ENCODE peak calls at places on chromosomes 4 and X, in ten cellular contexts. One of them, this sample, is unnamed.

GRCh38 chr4:100493756-100494155 is 24.1 kb downstream of the EMCN start:
- DNase-seq in skeletal muscle cell: no peak
- DNase-seq in CD8-positive, alpha-beta T cell: no peak
- DNase-seq in heart right ventricle: no peak
- DNase-seq in MM.1S: no peak
- DNase-seq in DND-41: no peak
- DNase-seq in fibroblast of pulmonary artery: no peak
- DNase-seq in Panc1: no peak
- DNase-seq in astrocyte: peak
- DNase-seq in colonic mucosa: no peak
- DNase-seq in this sample: no peak

GRCh38 chrX:46994096-46994495 is 81.9 kb downstream of the JADE3 start:
- DNase-seq in skeletal muscle cell: no peak
- DNase-seq in CD8-positive, alpha-beta T cell: no peak
- DNase-seq in heart right ventricle: no peak
- DNase-seq in MM.1S: no peak
- DNase-seq in DND-41: no peak
- DNase-seq in fibroblast of pulmonary artery: peak
- DNase-seq in Panc1: no peak
- DNase-seq in astrocyte: no peak
- DNase-seq in colonic mucosa: no peak
- DNase-seq in this sample: no peak

GRCh38 chrX:120755066-120755846 is 120.4 kb downstream of the CT47B1 start:
- DNase-seq in skeletal muscle cell: no peak
- DNase-seq in CD8-positive, alpha-beta T cell: no peak
- DNase-seq in heart right ventricle: no peak
- DNase-seq in MM.1S: peak
- DNase-seq in DND-41: no peak
- DNase-seq in fibroblast of pulmonary artery: no peak
- DNase-seq in Panc1: no peak
- DNase-seq in astrocyte: no peak
- DNase-seq in colonic mucosa: peak
- DNase-seq in this sample: no peak

GRCh38 chr4:73922766-73923630 is 53.8 kb downstream of the CXCL1 start:
- DNase-seq in skeletal muscle cell: no peak
- DNase-seq in CD8-positive, alpha-beta T cell: no peak
- DNase-seq in heart right ventricle: no peak
- DNase-seq in MM.1S: peak
- DNase-seq in DND-41: no peak
- DNase-seq in fibroblast of pulmonary artery: peak
- DNase-seq in Panc1: no peak
- DNase-seq in astrocyte: peak
- DNase-seq in colonic mucosa: no peak
- DNase-seq in this sample: no peak

GRCh38 chr4:83219344-83219990 is 65.1 kb downstream of the COQ2 start:
- DNase-seq in skeletal muscle cell: no peak
- DNase-seq in CD8-positive, alpha-beta T cell: no peak
- DNase-seq in heart right ventricle: no peak
- DNase-seq in MM.1S: peak
- DNase-seq in DND-41: no peak
- DNase-seq in fibroblast of pulmonary artery: no peak
- DNase-seq in Panc1: no peak
- DNase-seq in astrocyte: peak
- DNase-seq in colonic mucosa: no peak
- DNase-seq in this sample: no peak

GRCh38 chr4:186554485-186554884 is 882 bp downstream of the MTNR1A start:
- DNase-seq in skeletal muscle cell: no peak
- DNase-seq in CD8-positive, alpha-beta T cell: no peak
- DNase-seq in heart right ventricle: no peak
- DNase-seq in MM.1S: no peak
- DNase-seq in DND-41: no peak
- DNase-seq in fibroblast of pulmonary artery: peak
- DNase-seq in Panc1: no peak
- DNase-seq in astrocyte: peak
- DNase-seq in colonic mucosa: peak
- DNase-seq in this sample: no peak

GRCh38 chr4:100208964-100209363 is 18.7 kb upstream of the DDIT4L start:
- DNase-seq in skeletal muscle cell: no peak
- DNase-seq in CD8-positive, alpha-beta T cell: no peak
- DNase-seq in heart right ventricle: no peak
- DNase-seq in MM.1S: peak
- DNase-seq in DND-41: peak
- DNase-seq in fibroblast of pulmonary artery: no peak
- DNase-seq in Panc1: no peak
- DNase-seq in astrocyte: peak
- DNase-seq in colonic mucosa: no peak
- DNase-seq in this sample: no peak

GRCh38 chr4:121380448-121381147 is at the start of gene QRFPR:
- DNase-seq in skeletal muscle cell: no peak
- DNase-seq in CD8-positive, alpha-beta T cell: no peak
- DNase-seq in heart right ventricle: peak
- DNase-seq in MM.1S: peak
- DNase-seq in DND-41: no peak
- DNase-seq in fibroblast of pulmonary artery: no peak
- DNase-seq in Panc1: no peak
- DNase-seq in astrocyte: no peak
- DNase-seq in colonic mucosa: no peak
- DNase-seq in this sample: no peak

GRCh38 chrX:130120321-130120731 is 10.0 kb upstream of the ELF4 start:
- DNase-seq in skeletal muscle cell: no peak
- DNase-seq in CD8-positive, alpha-beta T cell: no peak
- DNase-seq in heart right ventricle: peak
- DNase-seq in MM.1S: no peak
- DNase-seq in DND-41: no peak
- DNase-seq in fibroblast of pulmonary artery: no peak
- DNase-seq in Panc1: no peak
- DNase-seq in astrocyte: no peak
- DNase-seq in colonic mucosa: no peak
- DNase-seq in this sample: no peak
- H3K4me3 ChIP-seq in skeletal muscle cell: peak
- H3K4me3 ChIP-seq in CD8-positive, alpha-beta T cell: peak
- H3K4me3 ChIP-seq in heart right ventricle: no peak
- H3K4me3 ChIP-seq in MM.1S: peak
- H3K4me3 ChIP-seq in DND-41: peak
- H3K4me3 ChIP-seq in fibroblast of pulmonary artery: peak
- H3K4me3 ChIP-seq in Panc1: peak
- H3K4me3 ChIP-seq in astrocyte: peak
- H3K4me3 ChIP-seq in colonic mucosa: peak
- H3K4me3 ChIP-seq in this sample: peak

GRCh38 chr4:103098331-103098730 is 1.3 kb downstream of the BDH2 start:
- DNase-seq in skeletal muscle cell: no peak
- DNase-seq in CD8-positive, alpha-beta T cell: no peak
- DNase-seq in heart right ventricle: no peak
- DNase-seq in MM.1S: no peak
- DNase-seq in DND-41: no peak
- DNase-seq in fibroblast of pulmonary artery: no peak
- DNase-seq in Panc1: no peak
- DNase-seq in astrocyte: no peak
- DNase-seq in colonic mucosa: no peak
- DNase-seq in this sample: no peak
- H3K4me3 ChIP-seq in skeletal muscle cell: peak
- H3K4me3 ChIP-seq in CD8-positive, alpha-beta T cell: no peak
- H3K4me3 ChIP-seq in heart right ventricle: no peak
- H3K4me3 ChIP-seq in MM.1S: no peak
- H3K4me3 ChIP-seq in DND-41: peak
- H3K4me3 ChIP-seq in fibroblast of pulmonary artery: peak
- H3K4me3 ChIP-seq in Panc1: no peak
- H3K4me3 ChIP-seq in astrocyte: no peak
- H3K4me3 ChIP-seq in colonic mucosa: no peak
- H3K4me3 ChIP-seq in this sample: no peak

DNA sequence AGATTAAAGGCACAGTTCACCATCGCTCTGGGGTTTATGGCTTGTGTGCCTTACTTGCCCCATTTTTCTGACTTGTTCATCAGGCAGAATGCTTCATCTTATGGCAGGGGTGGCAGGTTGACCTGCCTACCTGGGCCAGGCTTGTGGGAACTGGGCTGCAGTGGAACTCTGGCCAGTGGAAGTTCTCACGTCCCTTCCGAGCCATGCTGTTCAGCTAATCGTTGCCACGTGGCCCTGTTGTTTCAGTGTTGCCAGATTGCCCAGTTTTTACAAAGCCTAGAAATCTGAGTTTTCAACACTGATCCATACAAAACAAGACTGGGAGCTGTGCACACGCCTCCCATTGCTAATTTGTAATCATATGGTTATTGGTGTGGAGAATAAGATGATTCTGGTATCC is 291.9 kb downstream of the ARHGAP10 start:
- DNase-seq in skeletal muscle cell: no peak
- DNase-seq in CD8-positive, alpha-beta T cell: no peak
- DNase-seq in heart right ventricle: no peak
- DNase-seq in MM.1S: no peak
- DNase-seq in DND-41: no peak
- DNase-seq in fibroblast of pulmonary artery: no peak
- DNase-seq in Panc1: no peak
- DNase-seq in astrocyte: no peak
- DNase-seq in colonic mucosa: no peak
- DNase-seq in this sample: no peak
- H3K4me3 ChIP-seq in skeletal muscle cell: no peak
- H3K4me3 ChIP-seq in CD8-positive, alpha-beta T cell: no peak
- H3K4me3 ChIP-seq in heart right ventricle: no peak
- H3K4me3 ChIP-seq in MM.1S: no peak
- H3K4me3 ChIP-seq in DND-41: no peak
- H3K4me3 ChIP-seq in fibroblast of pulmonary artery: no peak
- H3K4me3 ChIP-seq in Panc1: no peak
- H3K4me3 ChIP-seq in astrocyte: no peak
- H3K4me3 ChIP-seq in colonic mucosa: no peak
- H3K4me3 ChIP-seq in this sample: no peak

GRCh38 chr4:128565565-128566186 is 243.8 kb upstream of the JADE1 start:
- DNase-seq in skeletal muscle cell: no peak
- DNase-seq in CD8-positive, alpha-beta T cell: no peak
- DNase-seq in heart right ventricle: peak
- DNase-seq in MM.1S: peak
- DNase-seq in DND-41: peak
- DNase-seq in fibroblast of pulmonary artery: peak
- DNase-seq in Panc1: no peak
- DNase-seq in astrocyte: no peak
- DNase-seq in colonic mucosa: peak
- DNase-seq in this sample: no peak
- H3K4me3 ChIP-seq in skeletal muscle cell: no peak
- H3K4me3 ChIP-seq in CD8-positive, alpha-beta T cell: no peak
- H3K4me3 ChIP-seq in heart right ventricle: no peak
- H3K4me3 ChIP-seq in MM.1S: no peak
- H3K4me3 ChIP-seq in DND-41: no peak
- H3K4me3 ChIP-seq in fibroblast of pulmonary artery: no peak
- H3K4me3 ChIP-seq in Panc1: no peak
- H3K4me3 ChIP-seq in astrocyte: no peak
- H3K4me3 ChIP-seq in colonic mucosa: no peak
- H3K4me3 ChIP-seq in this sample: no peak

GRCh38 chr4:6767341-6767724 is 15.2 kb upstream of the KIAA0232 start:
- DNase-seq in skeletal muscle cell: no peak
- DNase-seq in CD8-positive, alpha-beta T cell: no peak
- DNase-seq in heart right ventricle: no peak
- DNase-seq in MM.1S: peak
- DNase-seq in DND-41: no peak
- DNase-seq in fibroblast of pulmonary artery: no peak
- DNase-seq in Panc1: no peak
- DNase-seq in astrocyte: no peak
- DNase-seq in colonic mucosa: peak
- DNase-seq in this sample: no peak

GRCh38 chr4:6769984-6770420 is 12.5 kb upstream of the KIAA0232 start:
- DNase-seq in skeletal muscle cell: no peak
- DNase-seq in CD8-positive, alpha-beta T cell: no peak
- DNase-seq in heart right ventricle: no peak
- DNase-seq in MM.1S: no peak
- DNase-seq in DND-41: no peak
- DNase-seq in fibroblast of pulmonary artery: no peak
- DNase-seq in Panc1: no peak
- DNase-seq in astrocyte: no peak
- DNase-seq in colonic mucosa: peak
- DNase-seq in this sample: no peak

GRCh38 chr4:6768539-6768905 is 14.0 kb upstream of the KIAA0232 start:
- DNase-seq in skeletal muscle cell: no peak
- DNase-seq in CD8-positive, alpha-beta T cell: no peak
- DNase-seq in heart right ventricle: no peak
- DNase-seq in MM.1S: no peak
- DNase-seq in DND-41: no peak
- DNase-seq in fibroblast of pulmonary artery: peak
- DNase-seq in Panc1: no peak
- DNase-seq in astrocyte: peak
- DNase-seq in colonic mucosa: peak
- DNase-seq in this sample: no peak

GRCh38 chr4:6769138-6769983 is 13.2 kb upstream of the KIAA0232 start:
- DNase-seq in skeletal muscle cell: no peak
- DNase-seq in CD8-positive, alpha-beta T cell: no peak
- DNase-seq in heart right ventricle: no peak
- DNase-seq in MM.1S: no peak
- DNase-seq in DND-41: peak
- DNase-seq in fibroblast of pulmonary artery: no peak
- DNase-seq in Panc1: no peak
- DNase-seq in astrocyte: no peak
- DNase-seq in colonic mucosa: peak
- DNase-seq in this sample: no peak

DNA sequence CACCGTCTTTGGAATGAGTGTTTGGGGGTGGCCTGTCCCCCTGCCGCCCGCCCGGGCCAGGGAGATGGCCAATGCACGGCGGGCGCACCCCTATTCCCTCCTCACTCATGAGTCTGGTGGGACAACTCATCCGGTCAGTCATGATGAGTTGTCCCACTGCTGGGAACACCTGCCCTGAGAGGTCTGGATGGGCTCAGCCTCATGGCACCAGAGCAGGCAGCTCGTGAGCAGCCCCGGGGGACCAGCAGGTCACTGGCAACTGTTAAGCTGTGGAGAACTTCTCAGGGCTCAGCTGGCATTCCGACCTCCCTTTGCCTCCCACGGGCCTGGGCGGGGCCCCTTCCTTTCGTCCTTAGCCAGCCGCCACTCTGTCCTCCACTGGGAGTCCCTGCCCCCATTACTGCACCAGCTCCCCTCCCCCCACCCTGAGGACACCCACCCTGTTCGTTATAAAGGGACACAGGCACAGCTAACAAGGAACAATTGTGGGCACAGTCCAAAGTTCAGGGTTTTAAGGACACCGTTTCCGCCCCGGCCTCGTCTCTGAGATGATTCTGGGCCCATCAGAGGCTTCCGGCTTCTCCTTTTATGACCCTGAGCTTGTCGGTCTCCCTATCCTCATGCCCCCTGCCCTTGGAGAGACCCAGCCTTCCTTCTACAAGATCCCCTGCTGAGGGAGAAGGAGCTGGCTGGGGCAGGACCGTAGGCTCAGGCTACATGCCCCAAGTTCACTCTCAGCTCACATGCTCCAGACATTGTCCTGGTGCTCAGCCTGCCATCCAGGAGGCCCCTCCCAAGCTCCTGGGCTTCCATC is 14.6 kb upstream of the KIAA0232 start:
- DNase-seq in skeletal muscle cell: no peak
- DNase-seq in CD8-positive, alpha-beta T cell: no peak
- DNase-seq in heart right ventricle: no peak
- DNase-seq in MM.1S: no peak
- DNase-seq in DND-41: no peak
- DNase-seq in fibroblast of pulmonary artery: no peak
- DNase-seq in Panc1: no peak
- DNase-seq in astrocyte: no peak
- DNase-seq in colonic mucosa: peak
- DNase-seq in this sample: no peak
- H3K4me3 ChIP-seq in skeletal muscle cell: no peak
- H3K4me3 ChIP-seq in CD8-positive, alpha-beta T cell: no peak
- H3K4me3 ChIP-seq in heart right ventricle: no peak
- H3K4me3 ChIP-seq in MM.1S: no peak
- H3K4me3 ChIP-seq in DND-41: no peak
- H3K4me3 ChIP-seq in fibroblast of pulmonary artery: no peak
- H3K4me3 ChIP-seq in Panc1: no peak
- H3K4me3 ChIP-seq in astrocyte: no peak
- H3K4me3 ChIP-seq in colonic mucosa: no peak
- H3K4me3 ChIP-seq in this sample: no peak

This sample was measured in effector memory CD4-positive, alpha-beta T cell.